ENCODE peak calls at places on chromosome 11, in eight cellular contexts. G is NCI-H1092 treated with DMSO at 0.1 percent for 48 hours; V is DMS153; C is H9; K is hypothalamus; Y is fibroblast of lung; P is HS-5; N is stimulated activated naive CD4-positive, alpha-beta T cell. U is an unnamed sample.

GRCh38 chr11:76462317-76462716 is 17.5 kb downstream of the EMSY start:
- DNase-seq in C (no peak), K (no peak), G (no peak), P (no peak), Y (no peak), N (no peak), V (no peak), U (no peak)

GRCh38 chr11:68928108-68928429 is 24.4 kb downstream of the IGHMBP2 start:
- DNase-seq in P (no peak), N (no peak), V (no peak), K (no peak), Y (peak), C (no peak), G (no peak), U (no peak)

GRCh38 chr11:19766810-19767209 is 54.2 kb downstream of the NAV2 start:
- DNase-seq in Y (no peak), P (no peak), C (no peak), N (no peak), V (no peak), K (no peak), G (no peak), U (no peak)

GRCh38 chr11:94826415-94826814 is 58.3 kb downstream of the AMOTL1 start:
- DNase-seq in C (peak), Y (no peak), G (no peak), N (no peak), P (no peak), K (no peak), V (no peak), U (no peak)

GRCh38 chr11:133104014-133104753 is 428.1 kb downstream of the OPCML start:
- DNase-seq in Y (no peak), G (no peak), N (no peak), C (no peak), P (no peak), K (no peak), V (no peak), U (no peak)

GRCh38 chr11:64327993-64328392 is 10.1 kb downstream of the PRDX5 start:
- DNase-seq in K (no peak), N (no peak), Y (no peak), V (no peak), G (no peak), C (no peak), P (no peak), U (no peak)

GRCh38 chr11:12418019-12418611 is 40.7 kb downstream of the PARVA start:
- DNase-seq in V (no peak), N (peak), C (no peak), Y (peak), K (no peak), G (no peak), P (no peak), U (no peak)

GRCh38 chr11:67117667-67118058 is 1.4 kb upstream of the KDM2A start:
- DNase-seq in V (no peak), C (peak), N (no peak), K (no peak), G (peak), P (no peak), Y (no peak), U (peak)

GRCh38 chr11:122863704-122864326 is 18.7 kb upstream of the JHY start:
- DNase-seq in G (peak), C (no peak), K (no peak), Y (peak), P (no peak), V (no peak), N (no peak), U (no peak)

GRCh38 chr11:46918778-46919513 is 596 bp upstream of the LRP4 start:
- DNase-seq in Y (no peak), P (no peak), C (peak), V (no peak), G (no peak), K (no peak), N (no peak), U (no peak)

GRCh38 chr11:125998267-125998666 is 52.4 kb downstream of the VSIG10L2 start:
- DNase-seq in N (no peak), P (no peak), K (no peak), G (no peak), V (no peak), Y (no peak), C (no peak), U (no peak)

GRCh38 chr11:115606223-115607220 is 102.3 kb upstream of the CADM1 start:
- DNase-seq in C (no peak), Y (peak), V (no peak), K (no peak), N (no peak), P (no peak), G (peak), U (peak)

GRCh38 chr11:59706518-59707285 is 6.9 kb downstream of the OR10V1 start:
- DNase-seq in N (no peak), G (no peak), P (peak), K (no peak), Y (peak), V (no peak), C (no peak), U (no peak)

GRCh38 chr11:28099715-28100114 is 8.2 kb downstream of the KIF18A start:
- DNase-seq in V (no peak), Y (no peak), P (no peak), G (no peak), N (no peak), C (no peak), K (no peak), U (no peak)

GRCh38 chr11:12239396-12240298 is 129.3 kb downstream of the MICAL2 start:
- DNase-seq in G (peak), V (no peak), Y (no peak), C (no peak), N (no peak), P (no peak), K (no peak), U (peak)

GRCh38 chr11:69939551-69940245 is 120.5 kb upstream of the FGF3 start:
- DNase-seq in V (no peak), K (no peak), N (no peak), P (no peak), Y (peak), C (no peak), G (no peak), U (peak)

GRCh38 chr11:64834723-64835615 is 9.5 kb downstream of the CDC42BPG start:
- DNase-seq in C (no peak), Y (no peak), N (no peak), P (peak), G (no peak), V (no peak), K (no peak), U (no peak)

GRCh38 chr11:128283445-128283844 is 303.9 kb downstream of the ETS1 start:
- DNase-seq in N (no peak), C (no peak), G (no peak), V (no peak), Y (peak), P (no peak), K (no peak), U (no peak)

GRCh38 chr11:27291954-27292641 is 70.9 kb downstream of the CCDC34 start:
- DNase-seq in P (no peak), K (no peak), N (no peak), C (no peak), G (no peak), Y (no peak), V (no peak), U (peak)

GRCh38 chr11:128695539-128696221 is 1.8 kb downstream of the FLI1 start:
- DNase-seq in Y (no peak), N (peak), P (no peak), G (no peak), K (no peak), C (no peak), V (no peak), U (no peak)

GRCh38 chr11:105935791-105936190 is 86.2 kb downstream of the MSANTD4 start:
- DNase-seq in P (no peak), N (no peak), K (no peak), Y (no peak), V (peak), G (no peak), C (no peak), U (no peak)

GRCh38 chr11:47161134-47161854 is 15.4 kb downstream of the ARFGAP2 start:
- DNase-seq in N (peak), C (peak), G (peak), K (peak), P (no peak), V (peak), Y (peak), U (peak)

GRCh38 chr11:17753641-17754040 is 19.1 kb downstream of the KCNC1 start:
- DNase-seq in V (no peak), G (no peak), C (no peak), K (no peak), P (no peak), N (no peak), Y (no peak), U (no peak)

GRCh38 chr11:122306776-122307479 is 190.9 kb upstream of the BLID start:
- DNase-seq in P (no peak), C (peak), G (no peak), K (no peak), Y (peak), V (no peak), N (no peak), U (no peak)

GRCh38 chr11:65439331-65440181 is 17.0 kb downstream of the NEAT1 start:
- DNase-seq in G (no peak), V (no peak), K (no peak), N (no peak), Y (peak), C (no peak), P (no peak), U (peak)

GRCh38 chr11:117597083-117597482 is 199.9 kb downstream of the DSCAML1 start:
- DNase-seq in K (no peak), Y (peak), V (no peak), P (no peak), G (no peak), C (peak), N (no peak), U (no peak)

U was measured in right lobe of liver.